ENCODE peak calls at places on chromosomes 13 and 19, in ten cellular contexts. L, R, Y, W, C, N, K, T, U and J are unnamed samples.

GRCh38 chr13:30429721-30430694 is 7.7 kb downstream of the UBE2L5 start:
- DNase-seq in L (no peak), R (peak), Y (peak), W (no peak), C (peak), N (no peak), K (no peak), T (no peak), U (peak), J (peak)

GRCh38 chr19:11106477-11106876 is 17.2 kb downstream of the LDLR start:
- DNase-seq in L (peak), R (peak), Y (no peak), W (no peak), C (no peak), N (no peak), K (no peak), T (no peak), U (no peak), J (no peak)

GRCh38 chr13:101751488-101751887 is 299.0 kb downstream of the ITGBL1 start:
- DNase-seq in L (peak), R (peak), Y (peak), W (no peak), C (peak), N (no peak), K (no peak), T (no peak), U (peak), J (no peak)

GRCh38 chr19:51602189-51602854 is 27.9 kb downstream of the SIGLEC5 start:
- DNase-seq in L (no peak), R (no peak), Y (no peak), W (no peak), C (no peak), N (no peak), K (no peak), T (no peak), U (no peak), J (no peak)

GRCh38 chr19:42480335-42481095 is 37.8 kb upstream of the CXCL17 start:
- DNase-seq in L (no peak), R (peak), Y (peak), W (no peak), C (no peak), N (no peak), K (no peak), T (no peak), U (peak), J (no peak)

GRCh38 chr19:6071103-6071485 is 39.2 kb downstream of the RFX2 start:
- DNase-seq in L (no peak), R (peak), Y (no peak), W (no peak), C (peak), N (no peak), K (no peak), T (no peak), U (peak), J (no peak)

GRCh38 chr13:26686285-26686684 is 74.3 kb downstream of the GPR12 start:
- DNase-seq in L (no peak), R (no peak), Y (no peak), W (no peak), C (no peak), N (no peak), K (no peak), T (no peak), U (no peak), J (no peak)

GRCh38 chr19:5005096-5005495 is 36.2 kb downstream of the KDM4B start:
- DNase-seq in L (no peak), R (no peak), Y (no peak), W (no peak), C (no peak), N (no peak), K (no peak), T (no peak), U (no peak), J (no peak)

GRCh38 chr13:25963681-25964080 is 88.1 kb downstream of the SHISA2 start:
- DNase-seq in L (no peak), R (no peak), Y (no peak), W (no peak), C (no peak), N (no peak), K (no peak), T (no peak), U (peak), J (no peak)

GRCh38 chr13:51065372-51066090 is 45.5 kb downstream of the C13orf42 start:
- DNase-seq in L (no peak), R (no peak), Y (no peak), W (no peak), C (no peak), N (no peak), K (no peak), T (no peak), U (no peak), J (no peak)

GRCh38 chr19:55678121-55678671 is 3.2 kb downstream of the EPN1 start:
- DNase-seq in L (peak), R (no peak), Y (no peak), W (no peak), C (no peak), N (no peak), K (no peak), T (peak), U (no peak), J (no peak)